ENCODE peak calls at places on chromosome 17, in five cellular contexts. D is lung, F is Peyer's patch, X is heart left ventricle, A is IMR-90. Y is an unnamed sample.

GRCh38 chr17:66348605-66349165 is 46.3 kb downstream of the PRKCA start:
- DNase-seq in F (no peak), A (peak), X (peak), D (peak), Y (no peak)

GRCh38 chr17:38746893-38747384 is 1.2 kb downstream of the PCGF2 start:
- DNase-seq in F (no peak), A (no peak), X (no peak), D (no peak), Y (no peak)

GRCh38 chr17:68431661-68432071 is 25.6 kb downstream of the WIPI1 start:
- DNase-seq in A (peak), X (no peak), D (no peak), F (no peak), Y (no peak)

GRCh38 chr17:67362173-67362572 is 4.2 kb downstream of the PSMD12 start:
- DNase-seq in A (no peak), F (no peak), X (no peak), D (no peak), Y (no peak)

GRCh38 chr17:19513897-19514488 is 19.7 kb upstream of the SLC47A1 start:
- DNase-seq in F (peak), X (peak), D (peak), A (peak), Y (peak)

GRCh38 chr17:62780951-62781350 is 27.2 kb downstream of the MARCHF10 start:
- DNase-seq in X (no peak), A (peak), F (no peak), D (no peak), Y (no peak)

GRCh38 chr17:37064166-37064565 is 115.4 kb downstream of the AATF start:
- DNase-seq in D (no peak), F (no peak), X (no peak), A (no peak), Y (no peak)

GRCh38 chr17:20961551-20961950 is 81.3 kb downstream of the USP22 start:
- DNase-seq in F (no peak), A (no peak), D (no peak), X (no peak), Y (no peak)

GRCh38 chr17:67469208-67469980 is 92.3 kb downstream of the PITPNC1 start:
- DNase-seq in F (no peak), D (no peak), A (peak), X (no peak), Y (no peak)

GRCh38 chr17:1752425-1752941 is 9.4 kb upstream of the SERPINF1 start:
- DNase-seq in F (peak), X (no peak), D (peak), A (no peak), Y (peak)

GRCh38 chr17:9072626-9073339 is 51.5 kb downstream of the NTN1 start:
- DNase-seq in F (no peak), X (peak), D (peak), A (no peak), Y (no peak)

GRCh38 chr17:36485805-36486203 is 677 bp upstream of the ZNHIT3 start:
- DNase-seq in D (no peak), F (no peak), A (no peak), X (no peak), Y (no peak)

GRCh38 chr17:29119265-29119664 is 60.9 kb downstream of the MYO18A start:
- DNase-seq in A (no peak), F (no peak), D (no peak), X (no peak), Y (no peak)

GRCh38 chr17:37280841-37281240 is 94.9 kb upstream of the C17orf78 start:
- DNase-seq in X (no peak), D (no peak), F (no peak), A (no peak), Y (no peak)

GRCh38 chr17:2703181-2703580 is 8.4 kb downstream of the CLUH start:
- DNase-seq in X (no peak), D (no peak), F (peak), A (no peak), Y (no peak)

GRCh38 chr17:28347261-28347891 is 10.0 kb downstream of the POLDIP2 start:
- DNase-seq in F (peak), D (no peak), X (no peak), A (peak), Y (peak)

GRCh38 chr17:79887451-79887991 is 48.3 kb upstream of the CBX4 start:
- DNase-seq in X (no peak), A (no peak), D (no peak), F (peak), Y (no peak)

GRCh38 chr17:29256116-29256515 is 9.5 kb downstream of the CRYBA1 start:
- DNase-seq in F (no peak), A (no peak), D (no peak), X (no peak), Y (no peak)

GRCh38 chr17:66255112-66255511 is 25.9 kb upstream of the APOH start:
- DNase-seq in D (no peak), A (peak), X (no peak), F (no peak), Y (no peak)

GRCh38 chr17:64025732-64026294 is 5.4 kb upstream of the ICAM2 start:
- DNase-seq in X (peak), D (peak), A (peak), F (peak), Y (peak)

GRCh38 chr17:51258756-51259573 is 884 bp downstream of the MBTD1 start:
- DNase-seq in A (no peak), D (no peak), F (peak), X (no peak), Y (no peak)

GRCh38 chr17:78226752-78227454 is 4.5 kb upstream of the TMEM235 start:
- DNase-seq in F (no peak), X (no peak), D (no peak), A (no peak), Y (peak)

DNA sequence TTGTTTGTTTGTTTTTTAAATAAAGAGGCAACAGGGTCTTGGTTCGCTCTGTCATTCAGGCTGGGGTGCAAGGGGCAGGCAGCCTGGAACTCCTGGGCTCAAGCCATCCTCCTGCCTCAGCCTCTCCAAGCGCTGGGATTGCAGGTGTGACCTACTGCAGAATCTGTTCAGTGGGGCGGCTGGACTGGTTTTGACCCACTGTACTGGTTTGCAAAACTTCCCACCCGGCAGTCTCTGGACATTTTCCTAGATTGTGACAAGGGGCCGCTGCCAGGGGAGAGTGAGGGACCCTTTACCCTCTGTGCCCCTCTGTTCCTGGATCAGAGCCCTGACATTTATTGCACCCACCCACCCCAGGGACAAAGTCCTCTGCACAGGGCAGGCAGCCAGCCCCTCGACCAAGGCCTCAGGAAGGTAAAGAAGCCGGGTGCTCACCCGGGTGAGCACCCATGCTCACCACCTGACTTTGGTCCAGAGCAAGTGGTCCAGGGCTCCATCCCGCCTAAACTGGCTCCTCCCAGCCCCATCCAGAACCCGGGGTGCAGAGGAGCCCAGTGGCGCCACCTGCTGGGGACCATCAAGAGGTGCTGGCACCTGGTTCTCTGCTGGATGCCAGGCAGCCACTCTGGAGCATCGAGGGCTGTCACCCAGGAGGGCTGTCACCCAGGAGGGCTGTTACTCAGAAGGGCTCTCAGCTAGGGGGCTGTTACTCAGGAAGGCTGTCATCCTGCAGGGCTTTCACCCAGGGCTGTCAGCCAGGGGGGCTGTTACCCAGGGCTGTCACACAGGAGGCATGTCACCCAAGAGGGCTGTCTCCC is 98.9 kb downstream of the TNFRSF13B start:
- DNase-seq in X (no peak), D (peak), A (no peak), F (peak), Y (no peak)
- TF ChIP-seq CTCF in X (peak), D (no peak), A (peak), F (no peak), Y (peak)

GRCh38 chr17:41416478-41416877 is 7.9 kb downstream of the KRT37 start:
- DNase-seq in D (no peak), A (no peak), F (no peak), X (no peak), Y (no peak)

GRCh38 chr17:41419712-41420111 is 4.7 kb downstream of the KRT37 start:
- DNase-seq in F (no peak), A (no peak), D (no peak), X (no peak), Y (no peak)

GRCh38 chr17:41415833-41416335 is 8.5 kb downstream of the KRT37 start:
- DNase-seq in A (peak), F (no peak), X (no peak), D (no peak), Y (no peak)

GRCh38 chr17:41418116-41418860 is 6.1 kb downstream of the KRT37 start:
- DNase-seq in X (no peak), D (no peak), A (no peak), F (no peak), Y (no peak)

DNA sequence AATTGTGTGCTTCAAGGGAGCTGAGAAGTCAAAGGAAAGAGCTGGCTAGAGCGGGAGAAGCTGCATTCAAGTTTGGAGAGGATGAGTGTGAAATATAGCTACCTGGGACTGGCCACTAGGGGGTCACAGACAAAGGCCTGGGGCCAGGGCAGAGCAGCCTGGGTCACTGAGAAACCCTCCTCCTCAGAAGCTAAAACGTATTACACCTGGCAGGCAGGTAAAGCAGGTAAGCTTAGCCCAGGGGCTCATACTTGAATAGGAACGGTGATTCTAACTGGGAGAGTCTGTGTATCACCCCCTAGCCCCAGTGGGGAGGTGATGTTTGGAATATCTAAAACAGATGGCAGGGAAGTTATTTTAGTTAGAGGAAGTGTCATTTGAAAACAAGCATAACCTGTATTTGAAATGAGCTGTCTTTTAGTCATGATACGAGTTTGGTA is 6.8 kb downstream of the KRT37 start:
- DNase-seq in X (no peak), F (no peak), A (peak), D (no peak), Y (no peak)
- TF ChIP-seq CTCF in X (no peak), F (no peak), A (peak), D (no peak), Y (peak)

GRCh38 chr17:31400481-31400950 is 9.0 kb downstream of the RAB11FIP4 start:
- DNase-seq in F (no peak), D (no peak), A (no peak), X (no peak), Y (no peak)
- TF ChIP-seq CTCF in F (no peak), D (no peak), A (no peak), X (no peak), Y (no peak)

DNA sequence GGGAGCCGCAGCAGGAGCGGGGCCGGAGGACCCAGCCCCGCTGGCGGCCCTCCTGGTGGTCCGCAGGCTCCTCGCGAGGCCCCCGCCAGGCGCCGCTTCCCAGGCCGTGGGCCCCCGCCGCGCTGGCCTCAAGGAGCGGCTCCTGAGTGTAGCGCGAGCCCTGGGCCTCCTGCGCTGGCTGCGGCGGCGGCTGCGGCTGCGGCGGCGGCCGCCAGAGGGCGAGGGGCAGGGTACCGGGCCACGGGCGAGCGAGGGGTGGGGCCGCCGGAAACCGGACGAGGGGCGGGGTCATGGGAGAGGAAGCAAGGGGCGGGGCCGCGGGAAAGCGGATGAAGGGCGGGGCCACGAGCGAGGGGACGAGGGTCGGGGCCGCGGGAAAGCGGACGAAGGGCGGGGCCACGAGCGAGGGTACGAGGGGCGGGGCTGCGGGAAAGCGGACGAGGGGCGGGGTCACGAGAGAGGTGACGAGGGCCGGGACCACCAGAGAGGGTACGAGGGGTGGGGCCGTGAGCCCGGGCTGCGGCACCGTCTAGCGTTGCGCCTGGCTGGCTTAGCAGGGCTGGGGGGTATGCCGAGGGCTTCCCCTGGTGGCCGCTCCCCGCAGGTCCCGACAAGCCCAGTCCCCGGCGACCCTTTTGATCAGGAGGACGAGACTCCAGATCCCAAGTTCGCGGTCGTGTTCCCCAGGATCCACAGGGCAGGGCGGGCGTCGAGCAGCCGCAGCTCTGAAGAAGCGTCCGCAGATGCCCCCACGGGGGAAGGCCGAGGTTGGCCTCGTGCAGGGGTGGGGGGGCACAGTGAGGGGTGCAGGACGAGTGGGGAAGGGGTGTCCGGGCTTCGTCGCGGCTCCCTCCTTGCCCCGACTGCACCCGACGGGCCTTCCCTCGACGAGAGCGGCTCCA is 1.7 kb downstream of the MYO15B start:
- DNase-seq in A (peak), F (peak), X (peak), D (peak), Y (peak)
- TF ChIP-seq CTCF in A (peak), F (peak), X (peak), D (peak), Y (peak)

GRCh38 chr17:82231562-82232321 is 2.9 kb downstream of the SLC16A3 start:
- DNase-seq in F (peak), D (peak), X (peak), A (peak), Y (peak)
- TF ChIP-seq CTCF in F (no peak), D (no peak), X (no peak), A (no peak), Y (no peak)